ENCODE peak calls at places on chromosomes 13 and 19, in five cellular contexts. I is CD4-positive, CD25-positive, alpha-beta regulatory T cell; G is stomach; A is brain microvascular endothelial cell; Y is transverse colon. H is an unnamed sample.

GRCh38 chr19:32186542-32187330 is 158.7 kb upstream of the ZNF507 start:
- DNase-seq in I (no peak), G (no peak), A (no peak), Y (no peak), H (no peak)

GRCh38 chr13:70424428-70424827 is 316.2 kb upstream of the KLHL1 start:
- DNase-seq in I (no peak), G (peak; percentile 45), A (no peak), Y (no peak), H (no peak)

GRCh38 chr13:73945871-73946270 is 188.3 kb downstream of the KLF12 start:
- DNase-seq in I (no peak), G (no peak), A (no peak), Y (no peak), H (no peak)

GRCh38 chr13:111361873-111362648 is 41.6 kb downstream of the TEX29 start:
- DNase-seq in I (no peak), G (peak; percentile 20), A (no peak), Y (no peak), H (no peak)

GRCh38 chr13:99992376-99992775 is 10.8 kb downstream of the ZIC2 start:
- DNase-seq in I (no peak), G (no peak), A (no peak), Y (no peak), H (no peak)

GRCh38 chr13:30660796-30661195 is 43.1 kb downstream of the USPL1 start:
- DNase-seq in I (no peak), G (no peak), A (no peak), Y (no peak), H (no peak)

GRCh38 chr13:69755101-69755500 is 352.5 kb upstream of the ATXN8OS start:
- DNase-seq in I (no peak), G (no peak), A (no peak), Y (no peak), H (no peak)

GRCh38 chr19:34712606-34713261 is 21.3 kb upstream of the ZNF181 start:
- DNase-seq in I (peak; percentile 79), G (peak; percentile 52), A (peak; percentile 68), Y (peak; percentile 50), H (peak; percentile 71)

GRCh38 chr13:113182046-113182445 is 23.6 kb downstream of the PROZ start:
- DNase-seq in I (no peak), G (no peak), A (peak; percentile 53), Y (no peak), H (no peak)

GRCh38 chr13:31250435-31250834 is 50.7 kb downstream of the B3GLCT start:
- DNase-seq in I (peak; percentile 8), G (no peak), A (no peak), Y (peak; percentile 43), H (no peak)

GRCh38 chr13:51501592-51502205 is 48.9 kb upstream of the INTS6 start:
- DNase-seq in I (no peak), G (no peak), A (no peak), Y (no peak), H (peak; percentile 30)

GRCh38 chr13:23871616-23872220 is 17.5 kb downstream of the MIPEP start:
- DNase-seq in I (peak; percentile 13), G (no peak), A (no peak), Y (no peak), H (no peak)

GRCh38 chr13:39148513-39148961 is 110.3 kb downstream of the NHLRC3 start:
- DNase-seq in I (peak; percentile 12), G (no peak), A (peak; percentile 0), Y (no peak), H (no peak)

GRCh38 chr19:29690842-29691241 is 24.2 kb downstream of the C19orf12 start:
- DNase-seq in I (peak; percentile 81), G (no peak), A (peak; percentile 41), Y (no peak), H (no peak)

GRCh38 chr19:485583-486236 is 10.6 kb upstream of the MADCAM1 start:
- DNase-seq in I (no peak), G (no peak), A (no peak), Y (no peak), H (peak; percentile 90)

GRCh38 chr13:73492811-73493210 is 434.0 kb downstream of the KLF5 start:
- DNase-seq in I (no peak), G (no peak), A (no peak), Y (no peak), H (no peak)

GRCh38 chr19:43525836-43526771 is 897 bp downstream of the ETHE1 start:
- DNase-seq in I (peak; percentile 42), G (peak; percentile 38), A (no peak), Y (peak; percentile 86), H (no peak)

GRCh38 chr13:109212630-109213029 is 573.8 kb downstream of the IRS2 start:
- DNase-seq in I (no peak), G (no peak), A (no peak), Y (no peak), H (no peak)

GRCh38 chr19:4583961-4584669 is 24.6 kb upstream of the SEMA6B start:
- DNase-seq in I (peak; percentile 17), G (no peak), A (no peak), Y (no peak), H (peak; percentile 57)

GRCh38 chr19:8050274-8051096 is 2.1 kb upstream of the CCL25 start:
- DNase-seq in I (peak; percentile 91), G (peak; percentile 75), A (peak; percentile 71), Y (peak; percentile 82), H (peak; percentile 94)
- H3K27me3 ChIP-seq in I (no peaks in the 10 kb centered on the region), G (peaks cover 30% of the 10 kb centered on the region), A (no peaks in the 10 kb centered on the region), Y (peaks cover 5% of the 10 kb centered on the region), H (no peaks in the 10 kb centered on the region)

GRCh38 chr13:26838821-26839220 is 78.2 kb upstream of the GPR12 start:
- DNase-seq in I (no peak), G (no peak), A (no peak), Y (no peak), H (no peak)

GRCh38 chr13:26837102-26837501 is 76.5 kb upstream of the GPR12 start:
- DNase-seq in I (no peak), G (no peak), A (no peak), Y (no peak), H (no peak)

GRCh38 chr13:26839682-26840081 is 79.1 kb upstream of the GPR12 start:
- DNase-seq in I (no peak), G (no peak), A (no peak), Y (no peak), H (no peak)

DNA sequence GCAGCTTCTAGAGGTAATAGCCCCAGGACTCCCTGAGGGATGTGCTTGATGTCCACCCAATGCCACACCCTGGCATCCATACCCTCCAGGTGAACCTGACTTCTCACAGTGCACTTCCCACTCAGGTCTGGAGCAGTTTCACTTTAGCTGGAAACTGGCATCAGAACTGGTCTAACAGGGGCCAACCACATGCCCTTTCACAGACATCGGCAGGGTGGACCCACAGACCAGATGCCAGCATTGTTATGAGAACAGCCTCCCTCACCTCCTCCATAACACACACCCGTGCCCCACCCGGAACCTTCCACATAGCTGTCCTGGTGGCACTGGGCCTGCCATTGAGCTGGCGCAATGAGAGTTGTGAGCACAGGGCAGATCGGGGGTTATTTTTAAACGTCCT is 77.4 kb upstream of the GPR12 start:
- DNase-seq in I (no peak), G (no peak), A (no peak), Y (no peak), H (no peak)
- H3K27me3 ChIP-seq in I (no peaks in the 10 kb centered on the region), G (peaks cover 41% of the 10 kb centered on the region), A (no peaks in the 10 kb centered on the region), Y (peaks cover 6% of the 10 kb centered on the region), H (no peaks in the 10 kb centered on the region)

GRCh38 chr19:47018923-47019322 is 714 bp upstream of the NPAS1 start:
- DNase-seq in I (no peak), G (no peak), A (no peak), Y (no peak), H (no peak)
- H3K27me3 ChIP-seq in I (peaks cover 15% of the 10 kb centered on the region), G (peaks cover 56% of the 10 kb centered on the region), A (peaks cover 32% of the 10 kb centered on the region), Y (peaks cover 57% of the 10 kb centered on the region), H (no peaks in the 10 kb centered on the region)

DNA sequence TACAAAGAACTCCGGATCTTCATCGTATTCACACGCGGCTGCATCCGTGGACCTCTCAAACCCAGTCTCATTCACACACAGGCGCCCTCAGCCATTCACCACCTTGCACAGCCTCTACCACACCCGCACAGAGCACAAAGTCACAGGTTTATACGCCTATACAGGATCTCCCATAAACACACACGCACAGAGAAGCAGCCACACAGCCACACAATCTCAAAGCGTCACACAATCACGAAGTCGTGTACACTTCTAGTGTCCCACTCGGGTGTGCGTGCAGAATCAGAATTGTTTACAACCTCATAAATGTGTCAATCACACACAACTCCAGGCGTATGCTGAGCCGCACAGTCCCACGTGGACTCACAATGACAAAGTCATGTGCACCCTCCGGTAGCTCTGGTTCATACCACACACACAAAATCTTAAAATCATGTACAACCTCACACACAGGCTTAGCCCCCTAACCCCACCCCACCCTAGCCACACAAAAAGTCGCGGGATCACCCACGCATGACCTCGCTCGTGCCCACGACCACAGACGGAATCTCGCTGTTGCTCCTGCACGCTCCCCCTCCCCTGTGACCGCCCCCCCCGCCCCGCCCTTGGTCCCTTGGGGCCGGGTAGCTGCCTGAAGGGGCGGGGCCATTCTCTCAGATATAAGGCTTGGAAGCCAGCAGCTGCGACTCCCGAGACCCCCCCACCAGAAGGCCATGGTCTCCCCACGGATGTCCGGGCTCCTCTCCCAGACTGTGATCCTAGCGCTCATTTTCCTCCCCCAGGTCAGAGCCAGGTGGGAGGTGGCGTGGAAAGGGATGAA is at the start of gene DLL3:
- DNase-seq in I (peak; percentile 30), G (no peak), A (peak; percentile 7), Y (no peak), H (no peak)
- H3K27me3 ChIP-seq in I (peaks cover 19% of the 10 kb centered on the region), G (peaks cover 82% of the 10 kb centered on the region), A (peaks cover 15% of the 10 kb centered on the region), Y (peaks cover 74% of the 10 kb centered on the region), H (no peaks in the 10 kb centered on the region)

GRCh38 chr19:10294368-10294697 is 4.6 kb downstream of the ICAM5 start:
- DNase-seq in I (no peak), G (no peak), A (no peak), Y (peak; percentile 33), H (no peak)
- H3K27me3 ChIP-seq in I (no peaks in the 10 kb centered on the region), G (peaks cover 100% of the 10 kb centered on the region), A (peaks cover 60% of the 10 kb centered on the region), Y (peaks cover 95% of the 10 kb centered on the region), H (peaks cover 5% of the 10 kb centered on the region)

GRCh38 chr19:2527716-2528115 is 51.8 kb downstream of the GADD45B start:
- DNase-seq in I (no peak), G (no peak), A (no peak), Y (no peak), H (no peak)

GRCh38 chr19:2523630-2524311 is 47.8 kb downstream of the GADD45B start:
- DNase-seq in I (no peak), G (no peak), A (peak; percentile 73), Y (no peak), H (no peak)

GRCh38 chr19:2524840-2525723 is 49.2 kb downstream of the GADD45B start:
- DNase-seq in I (no peak), G (peak; percentile 40), A (peak; percentile 82), Y (no peak), H (peak; percentile 48)

GRCh38 chr19:2527171-2527570 is 51.2 kb downstream of the GADD45B start:
- DNase-seq in I (no peak), G (no peak), A (no peak), Y (no peak), H (no peak)

DNA sequence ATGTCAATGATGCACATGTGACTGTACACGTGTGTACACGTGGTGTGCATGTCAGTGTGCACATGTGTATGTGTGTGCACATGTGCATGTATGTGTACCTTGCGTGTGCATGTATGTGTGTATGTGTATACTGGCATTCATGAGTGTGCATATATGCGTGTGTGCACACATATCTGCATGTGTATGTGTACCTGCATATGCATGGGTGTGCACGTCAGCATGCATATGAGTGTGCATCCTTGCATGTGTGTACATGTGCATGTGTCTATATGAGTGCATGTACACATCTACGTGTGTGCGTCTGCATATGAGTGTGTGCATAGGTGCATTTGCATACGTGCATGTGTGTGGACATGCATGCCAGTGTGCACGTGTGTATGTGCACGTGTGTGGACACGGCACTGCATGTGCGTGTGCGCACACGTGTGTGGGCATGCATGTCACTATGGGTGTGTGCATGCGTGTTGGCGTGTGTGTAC is 48.5 kb downstream of the GADD45B start:
- DNase-seq in I (no peak), G (no peak), A (no peak), Y (no peak), H (no peak)
- H3K27me3 ChIP-seq in I (no peaks in the 10 kb centered on the region), G (no peaks in the 10 kb centered on the region), A (no peaks in the 10 kb centered on the region), Y (no peaks in the 10 kb centered on the region), H (no peaks in the 10 kb centered on the region)